ENCODE peak calls at places on chromosomes 7 and 10, in seven cellular contexts. U is stimulated activated CD8-positive, alpha-beta memory T cell treated with anti-CD3 and anti-CD28 coated beads, Interleukin-7, amount 100 ng/mL, for 1 hour; P is GM03348; O is NCI-H510A treated with DMSO at 0.1 percent for 48 hours; L is AG08395; Y is central memory CD4-positive, alpha-beta T cell; J is PC-9. N is an unnamed sample.

GRCh38 chr10:60123668-60124067 is 217.3 kb upstream of the CCDC6 start:
- DNase-seq in J (no peak), U (no peak), L (no peak), Y (no peak), O (no peak), P (peak), N (no peak)

GRCh38 chr10:11146402-11147171 is 128.9 kb downstream of the CELF2 start:
- DNase-seq in J (no peak), L (no peak), U (no peak), P (no peak), O (no peak), Y (no peak), N (no peak)

GRCh38 chr10:98269435-98269912 is 1.5 kb upstream of the LOXL4 start:
- DNase-seq in Y (no peak), P (peak), L (peak), U (no peak), O (peak), J (peak), N (no peak)

GRCh38 chr10:15223174-15223573 is 54.7 kb upstream of the NMT2 start:
- DNase-seq in O (no peak), U (no peak), J (no peak), P (peak), Y (no peak), L (peak), N (no peak)

GRCh38 chr7:65980478-65981250 is 1.3 kb downstream of the GUSB start:
- DNase-seq in O (no peak), Y (peak), J (no peak), U (peak), P (no peak), L (no peak), N (no peak)

GRCh38 chr7:115276791-115277190 is 354.9 kb downstream of the MDFIC start:
- DNase-seq in U (no peak), O (no peak), P (no peak), J (no peak), L (no peak), Y (no peak), N (no peak)

GRCh38 chr10:133039823-133040704 is 47.7 kb upstream of the ADGRA1 start:
- DNase-seq in L (no peak), O (no peak), P (no peak), J (no peak), U (no peak), Y (no peak), N (no peak)

GRCh38 chr7:151992375-151992774 is 33.1 kb upstream of the GALNT11 start:
- DNase-seq in U (peak), P (peak), L (peak), Y (peak), J (peak), O (peak), N (no peak)

GRCh38 chr10:79492256-79492655 is 20.1 kb upstream of the EIF5AL1 start:
- DNase-seq in O (no peak), J (no peak), Y (no peak), P (no peak), L (no peak), U (no peak), N (no peak)

GRCh38 chr10:3850999-3851937 is 66.3 kb upstream of the KLF6 start:
- DNase-seq in L (peak), U (no peak), J (peak), Y (no peak), O (no peak), P (peak), N (no peak)

GRCh38 chr7:74575083-74575803 is 82.3 kb upstream of the GTF2I start:
- DNase-seq in J (peak), Y (no peak), U (no peak), O (no peak), L (peak), P (peak), N (no peak)

GRCh38 chr7:98420966-98421612 is 20.2 kb upstream of the BAIAP2L1 start:
- DNase-seq in Y (peak), P (peak), L (peak), J (peak), U (peak), O (peak), N (no peak)

GRCh38 chr7:516216-516605 is 3.4 kb downstream of the PDGFA start:
- DNase-seq in L (no peak), U (no peak), P (no peak), Y (no peak), J (no peak), O (no peak), N (no peak)

GRCh38 chr10:59894114-59894513 is 12.2 kb downstream of the CCDC6 start:
- DNase-seq in Y (no peak), U (no peak), L (peak), J (peak), P (peak), O (no peak), N (no peak)

GRCh38 chr7:139763330-139763729 is 14.5 kb downstream of the HIPK2 start:
- DNase-seq in J (no peak), O (no peak), U (no peak), L (no peak), Y (no peak), P (peak), N (no peak)

GRCh38 chr10:52779541-52780390 is 7.2 kb upstream of the MBL2 start:
- DNase-seq in P (peak), L (peak), J (no peak), U (no peak), O (peak), Y (no peak), N (no peak)

GRCh38 chr10:17216217-17216900 is 11.7 kb upstream of the VIM start:
- DNase-seq in Y (peak), O (no peak), L (peak), J (peak), P (peak), U (no peak), N (no peak)

N was measured in cortex of kidney.